ENCODE peak calls at places on chromosomes 1 and 21, in eight cellular contexts. N is endodermal cell, A is PC-3, C is IMR-90, Q is NT2/D1, X is mesenchymal stem cell, Z is left ventricle myocardium inferior, K is HepG2. V is an unnamed sample. For H3K4me1 and H3K27me3, the result is how much of the 10 kb centered on the place peaks cover.

GRCh38 chr1:1678581-1679380 is 13.8 kb downstream of the SLC35E2B start:
- DNase-seq in A (peak), X (no peak), N (peak), C (no peak), Z (no peak), Q (no peak), K (peak), V (peak)

GRCh38 chr1:243728192-243728570 is 121.9 kb downstream of the AKT3 start:
- DNase-seq in X (no peak), Q (no peak), N (no peak), Z (no peak), A (no peak), C (no peak), K (no peak), V (no peak)

GRCh38 chr1:156947127-156947526 is 26.7 kb downstream of the LRRC71 start:
- DNase-seq in K (no peak), X (no peak), Z (no peak), N (no peak), A (no peak), C (no peak), Q (no peak), V (no peak)

GRCh38 chr1:162055062-162055461 is 14.4 kb upstream of the NOS1AP start:
- DNase-seq in Z (no peak), A (peak), K (peak), N (no peak), X (peak), C (peak), Q (no peak), V (no peak)

GRCh38 chr1:204077979-204078696 is 5.2 kb downstream of the SOX13 start:
- DNase-seq in A (no peak), Q (peak), Z (no peak), X (peak), C (peak), N (peak), K (peak), V (no peak)

GRCh38 chr1:203122159-203122558 is 5.4 kb upstream of the ADORA1 start:
- DNase-seq in K (no peak), X (no peak), A (no peak), N (peak), Q (no peak), C (no peak), Z (no peak), V (no peak)

GRCh38 chr1:1574721-1575537 is at the start of gene SSU72:
- DNase-seq in C (peak), K (peak), Q (peak), A (peak), Z (peak), X (peak), N (peak), V (peak)

GRCh38 chr1:245956225-245956624 is 550.9 kb downstream of the SMYD3 start:
- DNase-seq in K (no peak), Q (no peak), X (no peak), N (no peak), Z (no peak), A (no peak), C (peak), V (no peak)

GRCh38 chr1:38826262-38826661 is 33.3 kb downstream of the RRAGC start:
- DNase-seq in K (no peak), C (no peak), Q (no peak), N (no peak), X (no peak), A (no peak), Z (no peak), V (no peak)

GRCh38 chr21:39961251-39961650 is 94.0 kb downstream of the PCP4 start:
- DNase-seq in A (no peak), N (no peak), Z (no peak), K (no peak), C (no peak), X (no peak), Q (no peak), V (no peak)

GRCh38 chr1:10152709-10153284 is 57.6 kb upstream of the KIF1B start:
- DNase-seq in N (peak), A (peak), X (peak), C (peak), K (no peak), Z (no peak), Q (peak), V (peak)

GRCh38 chr1:4486408-4487120 is 167.8 kb upstream of the AJAP1 start:
- DNase-seq in K (no peak), C (no peak), Q (no peak), N (no peak), Z (no peak), X (no peak), A (no peak), V (no peak)

GRCh38 chr21:44749759-44750674 is 38.6 kb upstream of the TSPEAR start:
- DNase-seq in A (no peak), C (no peak), N (no peak), Z (no peak), Q (no peak), X (no peak), K (no peak), V (no peak)

GRCh38 chr1:243393093-243393492 is 137.3 kb downstream of the SDCCAG8 start:
- DNase-seq in C (no peak), N (no peak), Z (no peak), X (no peak), Q (no peak), A (no peak), K (no peak), V (no peak)

GRCh38 chr21:35190201-35190701 is 141.1 kb upstream of the RUNX1 start:
- DNase-seq in A (peak), K (no peak), C (peak), X (peak), N (no peak), Q (no peak), Z (no peak), V (no peak)

GRCh38 chr1:10899490-10900264 is 103.2 kb upstream of the CASZ1 start:
- DNase-seq in K (no peak), C (no peak), N (no peak), Q (no peak), Z (no peak), A (peak), X (no peak), V (no peak)

GRCh38 chr1:156346636-156347035 is 8.3 kb downstream of the TSACC start:
- DNase-seq in C (peak), X (no peak), K (no peak), A (no peak), Q (peak), Z (no peak), N (no peak), V (no peak)

GRCh38 chr1:58884706-58885661 is 101.1 kb upstream of the JUN start:
- DNase-seq in C (no peak), N (no peak), X (no peak), K (peak), Z (peak), Q (no peak), A (peak), V (peak)

GRCh38 chr21:28480091-28480869 is 512.4 kb downstream of the LTN1 start:
- DNase-seq in A (no peak), Z (no peak), K (no peak), Q (no peak), X (no peak), N (no peak), C (no peak), V (no peak)

GRCh38 chr1:64539279-64539678 is 69.3 kb downstream of the CACHD1 start:
- DNase-seq in N (no peak), K (no peak), Z (no peak), Q (no peak), X (no peak), C (no peak), A (no peak), V (no peak)

GRCh38 chr1:226487921-226488320 is 60.6 kb upstream of the STUM start:
- DNase-seq in N (no peak), A (peak), C (no peak), Z (no peak), Q (no peak), K (no peak), X (no peak), V (no peak)

GRCh38 chr21:42687796-42688195 is 34.4 kb downstream of the PDE9A start:
- DNase-seq in Q (no peak), C (no peak), K (no peak), A (no peak), X (no peak), Z (no peak), N (no peak), V (no peak)

GRCh38 chr1:10429868-10430215 is 391 bp upstream of the CENPS start:
- DNase-seq in Q (no peak), N (no peak), Z (no peak), X (no peak), A (peak), C (peak), K (no peak), V (no peak)

GRCh38 chr1:226920446-226920894 is 19.6 kb upstream of the COQ8A start:
- DNase-seq in N (no peak), K (peak), Q (no peak), C (no peak), Z (peak), A (no peak), X (no peak), V (peak)

GRCh38 chr1:31919591-31919990 is 18.6 kb downstream of the PTP4A2 start:
- DNase-seq in A (no peak), X (no peak), Q (no peak), Z (no peak), N (no peak), C (no peak), K (no peak), V (no peak)
- H3K4me1 ChIP-seq in A (under half), X (under half), Q (under half), Z (half or more), N (under half), C (under half), K (under half), V (under half)

DNA sequence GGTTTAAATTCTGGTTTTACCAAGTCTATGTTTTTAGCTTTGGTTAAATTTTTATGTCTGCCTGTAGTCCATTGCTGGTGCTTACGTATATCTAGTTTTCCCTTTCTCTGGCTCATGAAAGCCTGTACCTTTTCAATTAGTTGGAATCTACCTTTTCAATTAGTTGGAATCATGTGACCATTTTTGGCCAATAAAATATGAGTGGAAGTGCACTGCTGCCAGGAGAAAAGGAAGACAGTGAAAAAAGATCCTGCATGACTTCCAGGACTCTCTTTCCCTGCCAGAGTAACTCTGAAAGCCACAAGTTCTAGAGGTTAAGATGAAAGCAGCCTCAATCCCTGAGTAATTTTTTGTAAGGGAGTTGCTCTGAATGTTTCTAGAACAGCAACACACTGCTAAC is 2.2 kb upstream of the GRIK1 start:
- DNase-seq in Z (no peak), K (no peak), A (no peak), X (no peak), N (no peak), Q (no peak), C (no peak), V (no peak)
- H3K27me3 ChIP-seq in Z (half or more), K (under half), A (half or more), X (under half), N (half or more), Q (half or more), C (under half), V (under half)

GRCh38 chr1:27147842-27148518 is 6.9 kb downstream of the SLC9A1 start:
- DNase-seq in N (no peak), C (no peak), X (no peak), K (no peak), Q (no peak), A (no peak), Z (no peak), V (no peak)
- H3K4me1 ChIP-seq in N (under half), C (under half), X (under half), K (under half), Q (under half), A (half or more), Z (half or more), V (under half)

GRCh38 chr1:231091853-231092301 is 51.8 kb upstream of the FAM89A start:
- DNase-seq in Q (peak), N (peak), K (peak), C (peak), A (peak), X (peak), Z (no peak), V (peak)

GRCh38 chr1:231092380-231092779 is 52.3 kb upstream of the FAM89A start:
- DNase-seq in K (no peak), X (no peak), C (no peak), Z (no peak), N (no peak), Q (no peak), A (no peak), V (no peak)

GRCh38 chr1:231091415-231091814 is 51.4 kb upstream of the FAM89A start:
- DNase-seq in N (no peak), A (no peak), X (no peak), Q (no peak), Z (no peak), C (no peak), K (no peak), V (no peak)

GRCh38 chr1:231094421-231094820 is 54.4 kb upstream of the FAM89A start:
- DNase-seq in Q (no peak), C (no peak), Z (no peak), X (no peak), K (no peak), A (no peak), N (no peak), V (no peak)

GRCh38 chr1:231093158-231093922 is 53.3 kb upstream of the FAM89A start:
- DNase-seq in A (no peak), X (no peak), K (no peak), Q (no peak), N (peak), C (no peak), Z (no peak), V (no peak)
- H3K27me3 ChIP-seq in A (half or more), X (under half), K (under half), Q (under half), N (under half), C (under half), Z (under half), V (under half)

DNA sequence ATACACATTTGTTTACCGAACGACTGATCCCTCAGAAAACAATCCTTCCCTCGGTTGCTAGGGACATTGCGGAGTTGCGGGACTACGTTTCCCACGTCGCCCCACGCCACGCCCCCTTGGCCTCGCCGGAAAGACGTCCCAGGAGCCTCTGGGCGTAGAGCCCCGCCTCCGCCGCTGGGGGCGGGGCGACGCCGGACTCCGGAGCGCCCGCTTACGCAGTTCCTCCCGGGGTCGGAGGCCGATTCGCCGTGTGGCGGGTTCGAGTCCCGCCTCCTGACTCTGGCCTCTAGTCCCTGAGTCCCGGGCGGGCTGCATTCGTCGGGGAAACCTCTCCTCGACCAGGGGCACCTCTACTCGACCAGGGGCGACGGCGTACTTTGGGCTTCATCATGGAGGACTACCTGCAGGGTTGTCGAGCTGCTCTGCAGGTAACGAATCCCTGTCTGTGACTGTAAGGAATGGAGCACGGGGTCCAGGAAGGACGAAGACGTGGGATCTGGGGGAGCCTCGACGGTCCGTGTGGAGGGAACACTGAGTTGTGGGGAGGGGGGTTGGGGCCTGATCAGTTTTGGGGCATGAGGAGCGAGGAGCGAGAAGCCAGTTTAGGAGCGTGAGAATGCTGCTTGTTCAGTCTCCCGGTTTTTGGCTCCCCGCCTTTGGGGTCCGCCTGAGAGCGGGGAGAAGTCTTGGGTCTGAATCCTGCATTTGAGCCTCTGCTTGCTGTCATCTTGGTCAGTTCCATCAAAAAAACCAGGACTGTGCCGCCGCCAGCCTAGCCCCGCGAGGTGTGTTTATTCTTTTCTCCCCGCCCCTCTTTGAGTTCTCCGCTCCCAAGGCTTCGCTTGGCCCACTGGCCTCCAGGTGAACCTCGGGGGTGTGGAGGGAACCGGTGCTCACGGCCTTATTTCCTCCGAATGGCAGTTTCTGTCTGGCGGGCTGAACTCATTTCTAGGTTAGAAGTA is at the start of gene PRUNE1:
- DNase-seq in C (peak), A (peak), Q (peak), N (peak), X (peak), Z (peak), K (peak), V (peak)
- H3K4me1 ChIP-seq in C (under half), A (under half), Q (under half), N (under half), X (under half), Z (half or more), K (half or more), V (under half)

DNA sequence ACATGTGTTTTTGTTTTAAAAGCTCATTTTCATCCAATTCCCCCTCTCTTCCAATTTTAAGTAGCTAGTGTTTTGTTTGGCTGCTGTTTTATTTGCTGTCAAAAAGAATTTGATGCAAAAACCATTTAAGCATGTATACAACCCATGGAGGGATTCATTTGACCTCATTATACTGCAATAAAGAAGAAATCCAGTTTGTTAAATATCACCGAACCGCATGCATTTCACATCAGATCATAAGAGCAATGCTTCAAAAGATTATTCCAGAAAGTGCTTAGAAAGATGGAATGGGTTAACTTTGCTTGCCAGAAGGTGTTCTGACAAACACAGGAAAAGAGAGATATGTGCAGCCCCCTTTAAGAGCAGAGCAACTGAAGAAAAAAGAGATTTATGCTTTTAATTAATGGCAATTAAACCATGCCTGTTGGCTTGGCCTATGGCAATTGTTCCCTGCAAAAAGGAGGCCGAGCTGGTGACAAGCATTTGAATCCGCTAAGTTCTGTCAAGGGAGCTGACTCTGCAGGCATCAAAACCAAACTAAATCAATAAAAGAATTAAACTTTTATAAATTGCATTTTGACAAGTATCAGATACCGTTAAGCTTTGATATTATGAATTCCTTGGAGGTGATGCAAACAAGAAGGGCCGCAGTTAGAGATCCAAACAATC is 14.4 kb upstream of the BARHL2 start:
- DNase-seq in Z (no peak), K (no peak), N (no peak), X (no peak), Q (no peak), A (no peak), C (no peak), V (no peak)
- H3K27me3 ChIP-seq in Z (half or more), K (under half), N (half or more), X (half or more), Q (half or more), A (half or more), C (half or more), V (under half)

GRCh38 chr1:12384836-12385456 is 155.1 kb downstream of the VPS13D start:
- DNase-seq in Z (no peak), Q (no peak), K (no peak), N (no peak), X (no peak), A (peak), C (no peak), V (no peak)
- H3K4me1 ChIP-seq in Z (under half), Q (under half), K (half or more), N (under half), X (under half), A (half or more), C (under half), V (under half)